ENCODE peak calls at places on chromosomes 5 and 9, in six cellular contexts. C is Caco-2, V is OCI-LY7, O is prostate gland, W is mesenchymal stem cell, R is GM23248. I is an unnamed sample.

GRCh38 chr9:98251554-98251953 is 3.9 kb downstream of the TBC1D2 start:
- DNase-seq in C (no peak), V (no peak), O (no peak), W (peak), R (peak), I (peak)

GRCh38 chr5:120692346-120692745 is 228.2 kb downstream of the PRR16 start:
- DNase-seq in C (no peak), V (no peak), O (no peak), W (no peak), R (no peak), I (no peak)

GRCh38 chr5:152140391-152140790 is 215.7 kb upstream of the GLRA1 start:
- DNase-seq in C (no peak), V (no peak), O (no peak), W (no peak), R (no peak), I (no peak)

GRCh38 chr9:72633966-72634365 is 112.6 kb downstream of the TMC1 start:
- DNase-seq in C (no peak), V (no peak), O (no peak), W (no peak), R (peak), I (peak)

GRCh38 chr5:96297290-96297689 is 135.8 kb downstream of the PCSK1 start:
- DNase-seq in C (no peak), V (no peak), O (no peak), W (peak), R (peak), I (peak)

GRCh38 chr9:3698531-3698930 is 172.7 kb upstream of the RFX3 start:
- DNase-seq in C (no peak), V (no peak), O (no peak), W (no peak), R (no peak), I (peak)

GRCh38 chr5:65418661-65419060 is 63.1 kb downstream of the ADAMTS6 start:
- DNase-seq in C (no peak), V (no peak), O (no peak), W (no peak), R (peak), I (peak)

GRCh38 chr5:172659909-172660628 is 19.0 kb downstream of the NEURL1B start:
- DNase-seq in C (peak), V (peak), O (peak), W (peak), R (peak), I (peak)

GRCh38 chr5:15384176-15384575 is 115.8 kb upstream of the FBXL7 start:
- DNase-seq in C (no peak), V (no peak), O (no peak), W (no peak), R (no peak), I (no peak)

GRCh38 chr9:106697390-106697789 is 165.6 kb upstream of the ZNF462 start:
- DNase-seq in C (peak), V (no peak), O (no peak), W (no peak), R (peak), I (no peak)

GRCh38 chr9:82140471-82140870 is 151.9 kb downstream of the SPATA31D1 start:
- DNase-seq in C (no peak), V (no peak), O (no peak), W (peak), R (no peak), I (no peak)

GRCh38 chr5:170092702-170093101 is 13.0 kb upstream of the FOXI1 start:
- DNase-seq in C (no peak), V (no peak), O (no peak), W (no peak), R (no peak), I (no peak)

GRCh38 chr5:37478495-37478894 is 99.4 kb downstream of the WDR70 start:
- DNase-seq in C (no peak), V (no peak), O (no peak), W (no peak), R (no peak), I (no peak)

GRCh38 chr5:129361441-129362025 is 98.6 kb upstream of the ADAMTS19 start:
- DNase-seq in C (no peak), V (peak), O (no peak), W (peak), R (peak), I (peak)

GRCh38 chr9:94568250-94568889 is 13.5 kb downstream of the PCAT7 start:
- DNase-seq in C (no peak), V (no peak), O (no peak), W (no peak), R (no peak), I (no peak)

GRCh38 chr9:18437315-18438200 is 36.4 kb upstream of the ADAMTSL1 start:
- DNase-seq in C (no peak), V (no peak), O (no peak), W (peak), R (peak), I (peak)

GRCh38 chr5:102902647-102903046 is 147.5 kb downstream of the PAM start:
- DNase-seq in C (no peak), V (no peak), O (no peak), W (no peak), R (no peak), I (no peak)

GRCh38 chr9:107237873-107238272 is 45.2 kb upstream of the RAD23B start:
- DNase-seq in C (no peak), V (no peak), O (no peak), W (no peak), R (peak), I (peak)

GRCh38 chr9:69173891-69174644 is at the start of gene TJP2:
- DNase-seq in C (no peak), V (peak), O (peak), W (peak), R (peak), I (peak)

GRCh38 chr5:10828241-10828640 is 67.2 kb upstream of the DAP start:
- DNase-seq in C (no peak), V (no peak), O (no peak), W (no peak), R (peak), I (peak)

GRCh38 chr5:78953092-78953800 is 31.9 kb downstream of the ARSB start:
- DNase-seq in C (no peak), V (no peak), O (no peak), W (peak), R (peak), I (peak)

GRCh38 chr9:87712801-87713277 is 13.1 kb upstream of the CTSL start:
- DNase-seq in C (no peak), V (no peak), O (no peak), W (peak), R (no peak), I (no peak)

GRCh38 chr9:90141723-90142122 is 500.9 kb downstream of the DIRAS2 start:
- DNase-seq in C (no peak), V (peak), O (no peak), W (peak), R (peak), I (peak)

GRCh38 chr5:91283899-91284298 is 99.2 kb downstream of the ARRDC3 start:
- DNase-seq in C (no peak), V (no peak), O (peak), W (peak), R (peak), I (peak)

GRCh38 chr9:86749530-86750275 is 197.6 kb downstream of the GAS1 start:
- DNase-seq in C (no peak), V (no peak), O (no peak), W (peak), R (peak), I (peak)

GRCh38 chr9:28598396-28598795 is 1025.1 kb upstream of the C9orf72 start:
- DNase-seq in C (no peak), V (no peak), O (no peak), W (no peak), R (no peak), I (no peak)

GRCh38 chr9:116087751-116088194 is 65.8 kb upstream of the PAPPA start:
- DNase-seq in C (no peak), V (no peak), O (no peak), W (peak), R (peak), I (peak)

GRCh38 chr9:114238919-114239879 is 83.7 kb upstream of the ORM1 start:
- DNase-seq in C (peak), V (peak), O (no peak), W (peak), R (peak), I (peak)

GRCh38 chr5:150130493-150130922 is 25.1 kb downstream of the PDGFRB start:
- DNase-seq in C (no peak), V (no peak), O (no peak), W (no peak), R (no peak), I (no peak)

GRCh38 chr9:116639251-116639741 is 47.8 kb upstream of the TRIM32 start:
- DNase-seq in C (no peak), V (no peak), O (no peak), W (peak), R (peak), I (peak)

GRCh38 chr5:42991477-42992034 is 48.6 kb downstream of the ANXA2R start:
- DNase-seq in C (no peak), V (no peak), O (no peak), W (no peak), R (no peak), I (no peak)

GRCh38 chr9:115146581-115147021 is 28.6 kb upstream of the TNC start:
- DNase-seq in C (no peak), V (no peak), O (peak), W (peak), R (peak), I (peak)

GRCh38 chr5:135387629-135387960 is 11.4 kb downstream of the MACROH2A1 start:
- DNase-seq in C (no peak), V (no peak), O (no peak), W (peak), R (no peak), I (peak)

GRCh38 chr9:86854898-86855523 is 92.3 kb downstream of the GAS1 start:
- DNase-seq in C (peak), V (no peak), O (no peak), W (peak), R (peak), I (peak)

GRCh38 chr9:130998596-130999264 is 10.2 kb upstream of the LAMC3 start:
- DNase-seq in C (no peak), V (no peak), O (no peak), W (no peak), R (peak), I (peak)

GRCh38 chr9:75461188-75461587 is 372.9 kb downstream of the OSTF1 start:
- DNase-seq in C (no peak), V (no peak), O (no peak), W (no peak), R (no peak), I (no peak)

GRCh38 chr5:167614294-167615104 is 676.9 kb upstream of the WWC1 start:
- DNase-seq in C (no peak), V (no peak), O (no peak), W (peak), R (no peak), I (no peak)

GRCh38 chr9:7360513-7360912 is 439.1 kb downstream of the DMAC1 start:
- DNase-seq in C (no peak), V (no peak), O (no peak), W (no peak), R (no peak), I (no peak)

GRCh38 chr9:129482521-129483466 is 138.1 kb downstream of the C9orf50 start:
- DNase-seq in C (peak), V (no peak), O (peak), W (peak), R (peak), I (peak)

GRCh38 chr9:129480705-129481104 is 140.2 kb downstream of the C9orf50 start:
- DNase-seq in C (no peak), V (no peak), O (no peak), W (no peak), R (no peak), I (no peak)

GRCh38 chr9:129480227-129480626 is 140.7 kb downstream of the C9orf50 start:
- DNase-seq in C (no peak), V (no peak), O (no peak), W (peak), R (peak), I (peak)

GRCh38 chr9:129481824-129482511 is 138.9 kb downstream of the C9orf50 start:
- DNase-seq in C (no peak), V (no peak), O (no peak), W (peak), R (peak), I (peak)

DNA sequence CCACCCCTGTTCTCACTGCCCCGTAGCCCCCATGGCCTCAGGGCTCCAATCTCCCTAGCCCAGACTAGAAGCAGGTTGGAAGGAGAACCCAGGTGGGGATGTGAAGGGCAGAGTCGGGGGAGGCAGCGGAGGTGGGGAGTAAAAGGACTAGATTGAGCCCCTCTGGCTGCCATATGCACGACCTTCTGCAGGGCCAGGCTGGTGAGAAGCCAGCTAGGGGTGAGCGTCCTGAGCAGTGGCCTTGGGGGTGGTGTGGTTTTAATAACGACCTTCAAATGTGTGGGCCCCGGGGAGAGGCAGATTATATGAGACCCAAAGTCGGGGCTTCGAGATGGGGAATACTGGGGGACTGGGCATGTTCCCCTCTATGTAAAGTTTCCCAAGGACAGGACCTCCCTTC is 139.5 kb downstream of the C9orf50 start:
- DNase-seq in C (no peak), V (no peak), O (no peak), W (no peak), R (peak), I (no peak)
- H3K4me3 ChIP-seq in C (peak), V (no peak), O (no peak), W (no peak), R (peak), I (no peak)

DNA sequence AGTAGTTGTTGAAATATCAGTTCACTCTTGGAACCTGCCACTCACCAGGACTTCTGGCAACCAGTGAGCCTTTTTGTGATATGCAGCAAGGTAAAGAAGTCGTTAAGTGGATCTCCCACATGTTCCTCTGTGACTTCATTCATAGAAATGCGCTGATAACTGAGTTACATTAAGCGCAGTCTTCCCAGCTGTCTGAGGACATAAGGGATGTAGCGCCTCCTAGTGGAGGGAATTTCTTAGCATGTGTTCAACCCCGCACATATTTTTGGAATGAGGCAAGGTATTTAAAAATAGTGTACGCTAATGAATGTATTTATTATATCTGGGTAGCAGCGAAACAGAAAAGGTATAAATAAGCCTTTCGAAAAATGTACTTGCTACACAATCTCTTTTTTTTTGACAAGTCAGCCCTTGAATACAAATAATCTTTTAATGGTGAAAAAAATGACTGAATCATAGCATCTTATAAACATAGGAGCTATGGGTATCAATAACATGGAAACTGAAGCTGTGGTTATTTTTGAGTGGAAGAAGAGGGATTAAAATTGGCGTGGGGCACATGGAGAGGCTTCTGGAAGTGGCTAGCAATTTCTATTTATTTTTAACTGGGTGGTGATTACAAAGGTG is 38.0 kb downstream of the PALM2AKAP2 start:
- DNase-seq in C (peak), V (peak), O (peak), W (peak), R (peak), I (peak)
- H3K4me3 ChIP-seq in C (no peak), V (no peak), O (no peak), W (no peak), R (peak), I (no peak)

GRCh38 chr5:17070646-17071045 is 134.6 kb upstream of the MYO10 start:
- DNase-seq in C (no peak), V (no peak), O (no peak), W (no peak), R (peak), I (no peak)
- H3K4me3 ChIP-seq in C (no peak), V (no peak), O (no peak), W (no peak), R (no peak), I (no peak)

GRCh38 chr5:179271821-179272325 is 73.4 kb downstream of the ADAMTS2 start:
- DNase-seq in C (peak), V (no peak), O (no peak), W (no peak), R (no peak), I (no peak)
- H3K4me3 ChIP-seq in C (no peak), V (no peak), O (no peak), W (no peak), R (no peak), I (no peak)

GRCh38 chr9:111527347-111527746 is 2.4 kb downstream of the ZNF483 start:
- DNase-seq in C (no peak), V (no peak), O (no peak), W (no peak), R (peak), I (no peak)

GRCh38 chr9:111531716-111532115 is 6.7 kb downstream of the ZNF483 start:
- DNase-seq in C (no peak), V (no peak), O (no peak), W (no peak), R (no peak), I (no peak)

GRCh38 chr9:111525056-111525977 is at the start of gene ZNF483:
- DNase-seq in C (no peak), V (peak), O (peak), W (peak), R (peak), I (peak)

GRCh38 chr9:111533099-111533785 is 8.3 kb downstream of the ZNF483 start:
- DNase-seq in C (no peak), V (no peak), O (no peak), W (no peak), R (peak), I (peak)

GRCh38 chr9:111529787-111530186 is 4.8 kb downstream of the ZNF483 start:
- DNase-seq in C (no peak), V (no peak), O (no peak), W (no peak), R (no peak), I (no peak)
- H3K4me3 ChIP-seq in C (no peak), V (no peak), O (no peak), W (no peak), R (no peak), I (no peak)

DNA sequence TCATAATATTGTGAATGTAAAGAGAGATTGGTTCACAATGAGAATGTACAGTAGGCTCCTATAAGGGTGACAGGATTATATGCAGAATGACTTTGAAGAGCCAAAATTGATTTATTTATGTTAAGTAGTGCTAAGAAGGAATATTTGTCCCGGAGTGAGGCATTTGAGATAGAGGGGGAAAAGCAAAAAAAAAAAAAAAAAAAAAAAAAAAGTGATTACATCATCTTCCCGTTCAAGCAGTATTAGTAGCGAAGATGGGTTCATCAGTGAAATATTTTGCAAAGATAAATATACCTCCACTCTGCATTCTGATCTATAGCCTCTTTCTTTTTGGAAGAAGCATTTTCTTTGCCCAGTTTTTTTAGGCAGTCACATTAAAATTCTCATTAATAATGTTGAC is 74.0 kb downstream of the PIK3R1 start:
- DNase-seq in C (no peak), V (no peak), O (no peak), W (peak), R (peak), I (no peak)
- H3K4me3 ChIP-seq in C (peak), V (no peak), O (peak), W (no peak), R (peak), I (no peak)

GRCh38 chr9:35073276-35073607 is 817 bp upstream of the VCP start:
- DNase-seq in C (no peak), V (no peak), O (no peak), W (no peak), R (no peak), I (peak)
- H3K4me3 ChIP-seq in C (no peak), V (peak), O (peak), W (no peak), R (peak), I (no peak)

DNA sequence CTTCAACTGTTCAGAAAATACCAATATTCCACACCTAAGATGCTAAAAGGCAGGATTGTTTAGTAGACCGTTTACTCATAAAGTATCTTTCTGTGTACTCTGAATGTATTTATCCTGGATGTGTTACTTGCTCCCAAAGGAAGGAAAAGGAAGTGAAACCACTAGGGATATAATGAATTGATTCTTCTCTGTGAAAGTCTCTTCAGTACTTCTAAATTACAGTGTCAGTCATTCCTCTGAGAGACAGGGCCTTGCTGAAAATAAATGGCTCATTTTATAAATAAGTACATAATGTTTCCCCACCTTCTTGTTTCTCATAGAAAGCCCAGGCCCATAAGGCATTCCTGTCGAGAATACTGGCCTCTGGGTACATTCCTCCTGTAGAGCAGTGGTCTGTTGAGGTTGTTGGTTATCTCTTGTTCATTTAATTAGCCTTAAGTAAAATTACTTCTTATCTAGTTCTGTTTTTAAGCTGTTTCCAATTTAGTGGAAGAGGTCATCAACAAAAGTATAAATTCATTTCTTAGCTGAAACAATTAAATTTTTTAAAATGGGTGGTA is 1.6 kb downstream of the HAPLN1 start:
- DNase-seq in C (no peak), V (no peak), O (no peak), W (peak), R (no peak), I (no peak)
- H3K4me3 ChIP-seq in C (no peak), V (no peak), O (no peak), W (no peak), R (peak), I (no peak)

I was measured in fibroblast of mammary gland.